ENCODE peak calls at places on chromosomes 2 and 18, in eight cellular contexts. Q, O, F, X, R, L, G and U are unnamed samples.

GRCh38 chr2:159873136-159873728 is 75.2 kb upstream of the CD302 start:
- DNase-seq in Q (no peak), O (peak), F (no peak), X (no peak), R (no peak), L (no peak), G (no peak), U (no peak)

GRCh38 chr2:209977386-209978239 is 24.8 kb upstream of the RPE start:
- DNase-seq in Q (no peak), O (no peak), F (peak), X (no peak), R (peak), L (peak), G (no peak), U (no peak)

GRCh38 chr2:66495788-66496640 is 61.1 kb downstream of the MEIS1 start:
- DNase-seq in Q (no peak), O (no peak), F (peak), X (peak), R (peak), L (no peak), G (peak), U (peak)

GRCh38 chr2:185687967-185688366 is 50.6 kb upstream of the FSIP2 start:
- DNase-seq in Q (no peak), O (no peak), F (no peak), X (no peak), R (no peak), L (no peak), G (no peak), U (no peak)

GRCh38 chr2:216842634-216843033 is 17.2 kb downstream of the TNP1 start:
- DNase-seq in Q (no peak), O (no peak), F (no peak), X (no peak), R (no peak), L (no peak), G (no peak), U (no peak)

GRCh38 chr2:203787954-203788353 is 79.6 kb upstream of the CTLA4 start:
- DNase-seq in Q (no peak), O (no peak), F (no peak), X (no peak), R (no peak), L (no peak), G (no peak), U (no peak)

GRCh38 chr18:63236990-63237389 is 82.6 kb downstream of the BCL2 start:
- DNase-seq in Q (peak), O (peak), F (no peak), X (no peak), R (no peak), L (no peak), G (no peak), U (no peak)

GRCh38 chr2:214006601-214007000 is 404.3 kb upstream of the VWC2L start:
- DNase-seq in Q (no peak), O (no peak), F (no peak), X (no peak), R (no peak), L (no peak), G (no peak), U (no peak)

GRCh38 chr18:69790649-69791048 is 157.0 kb downstream of the CD226 start:
- DNase-seq in Q (no peak), O (no peak), F (no peak), X (no peak), R (no peak), L (no peak), G (no peak), U (no peak)

GRCh38 chr2:16114836-16115235 is 174.5 kb downstream of the MYCN start:
- DNase-seq in Q (no peak), O (no peak), F (no peak), X (peak), R (no peak), L (no peak), G (no peak), U (no peak)

GRCh38 chr2:62287895-62288589 is 92.1 kb downstream of the B3GNT2 start:
- DNase-seq in Q (peak), O (peak), F (peak), X (peak), R (peak), L (peak), G (no peak), U (no peak)

GRCh38 chr2:86622409-86622877 is 1.2 kb downstream of the RNF103 start:
- DNase-seq in Q (peak), O (peak), F (no peak), X (peak), R (peak), L (no peak), G (no peak), U (peak)

GRCh38 chr2:186059096-186059495 is 320.5 kb downstream of the FSIP2 start:
- DNase-seq in Q (no peak), O (no peak), F (no peak), X (no peak), R (no peak), L (no peak), G (no peak), U (no peak)

GRCh38 chr2:26485725-26486418 is 7.9 kb upstream of the OTOF start:
- DNase-seq in Q (no peak), O (no peak), F (no peak), X (no peak), R (no peak), L (no peak), G (no peak), U (no peak)

GRCh38 chr2:99573624-99574251 is 83.9 kb upstream of the REV1 start:
- DNase-seq in Q (no peak), O (no peak), F (no peak), X (no peak), R (no peak), L (no peak), G (no peak), U (no peak)

GRCh38 chr2:240840435-240841060 is 20.5 kb upstream of the KIF1A start:
- DNase-seq in Q (no peak), O (peak), F (peak), X (peak), R (peak), L (peak), G (no peak), U (no peak)

GRCh38 chr2:19685713-19686112 is 216.1 kb downstream of the TTC32 start:
- DNase-seq in Q (no peak), O (no peak), F (no peak), X (no peak), R (peak), L (no peak), G (no peak), U (peak)

GRCh38 chr2:48943436-48943835 is 187.9 kb upstream of the LHCGR start:
- DNase-seq in Q (no peak), O (no peak), F (no peak), X (no peak), R (peak), L (no peak), G (no peak), U (no peak)

DNA sequence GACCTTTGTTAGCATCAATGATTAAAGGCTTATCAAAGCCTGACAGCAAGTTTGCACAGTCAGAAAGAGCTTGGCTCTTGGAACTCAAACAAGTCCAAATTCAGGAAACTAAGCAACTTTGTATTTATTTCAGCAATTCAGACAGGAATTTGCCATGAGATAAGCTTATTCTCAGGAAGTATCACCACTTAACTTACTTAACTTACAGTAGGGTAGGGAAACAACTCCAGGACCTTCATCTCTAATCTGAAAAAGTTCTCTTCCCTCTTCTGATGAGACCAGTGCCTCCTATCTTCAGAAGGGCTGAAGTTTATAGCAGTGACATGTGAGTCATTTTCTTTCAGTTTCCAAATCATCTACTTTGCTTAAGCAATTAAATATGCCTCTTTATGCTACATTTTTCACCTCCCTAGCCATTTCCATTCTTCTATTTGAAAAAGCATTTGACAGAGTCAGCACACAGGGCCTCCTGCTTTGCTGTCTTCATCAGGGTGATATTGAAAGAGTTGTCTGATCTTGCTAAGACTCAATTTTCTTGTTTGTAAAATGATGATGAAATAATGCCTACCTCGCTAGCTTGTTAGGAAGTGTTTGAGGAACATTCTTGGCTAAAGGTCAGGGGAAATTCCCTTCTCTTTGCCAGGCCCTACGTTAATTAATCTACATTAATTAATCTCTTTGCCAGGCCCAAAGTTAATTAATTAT is 389.4 kb downstream of the RND3 start:
- DNase-seq in Q (no peak), O (no peak), F (no peak), X (no peak), R (peak), L (no peak), G (no peak), U (no peak)
- TF ChIP-seq CTCF in Q (no peak), O (no peak), F (peak), X (no peak), R (peak), L (no peak), G (peak), U (peak)

DNA sequence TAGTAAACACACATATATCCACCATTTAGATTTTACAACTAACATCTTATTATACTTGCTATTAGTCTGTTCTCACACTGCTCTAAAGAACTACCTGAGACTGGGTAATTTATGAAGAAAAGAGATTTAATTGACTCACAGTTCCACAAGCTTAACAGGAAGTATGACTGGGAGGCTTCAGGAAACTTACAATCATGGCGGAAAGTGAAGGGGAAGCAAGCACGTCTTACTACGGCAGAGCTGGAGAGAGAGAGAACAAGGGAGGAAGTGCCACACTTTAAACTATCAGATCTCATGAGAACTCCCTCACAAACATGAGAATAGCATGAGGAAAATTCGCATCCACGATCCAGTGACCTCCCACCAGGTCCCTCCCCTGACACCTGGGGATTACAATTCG is 240.7 kb downstream of the CAMKMT start:
- DNase-seq in Q (no peak), O (no peak), F (no peak), X (no peak), R (no peak), L (no peak), G (no peak), U (no peak)
- TF ChIP-seq CTCF in Q (no peak), O (no peak), F (no peak), X (no peak), R (no peak), L (no peak), G (no peak), U (no peak)

GRCh38 chr2:51424418-51424817 is 392.5 kb upstream of the NRXN1 start:
- DNase-seq in Q (no peak), O (no peak), F (no peak), X (no peak), R (no peak), L (no peak), G (no peak), U (no peak)
- TF ChIP-seq CTCF in Q (no peak), O (no peak), F (no peak), X (no peak), R (no peak), L (no peak), G (no peak), U (no peak)

GRCh38 chr18:7224198-7224597 is 6.7 kb upstream of the LRRC30 start:
- DNase-seq in Q (no peak), O (no peak), F (no peak), X (no peak), R (no peak), L (no peak), G (no peak), U (no peak)

GRCh38 chr18:7221424-7222155 is 9.3 kb upstream of the LRRC30 start:
- DNase-seq in Q (no peak), O (peak), F (peak), X (no peak), R (peak), L (no peak), G (peak), U (no peak)
- TF ChIP-seq CTCF in Q (peak), O (peak), F (peak), X (peak), R (peak), L (peak), G (peak), U (no peak)

DNA sequence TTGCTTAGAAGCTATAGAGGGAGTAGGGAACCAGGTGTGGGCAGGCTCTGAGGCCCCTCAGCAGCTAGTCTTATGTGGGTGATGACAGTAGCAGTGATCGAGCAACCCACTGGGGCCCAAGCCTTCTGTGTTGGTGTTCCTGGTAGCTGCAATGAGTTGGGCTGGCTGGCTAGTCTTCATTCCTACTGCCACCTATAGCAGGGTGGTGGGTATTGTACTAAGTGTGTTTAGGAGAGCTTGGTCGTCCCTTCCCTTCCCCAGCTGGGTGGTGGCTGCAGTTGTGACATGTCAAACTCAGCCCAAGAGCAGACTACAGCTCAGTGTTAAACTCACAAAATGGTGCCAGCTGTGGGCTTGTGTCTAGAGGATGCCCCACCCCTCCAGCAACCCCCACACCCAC is 486.1 kb upstream of the UBE2E3 start:
- DNase-seq in Q (no peak), O (no peak), F (no peak), X (no peak), R (no peak), L (no peak), G (no peak), U (no peak)
- TF ChIP-seq CTCF in Q (no peak), O (no peak), F (no peak), X (no peak), R (no peak), L (no peak), G (no peak), U (no peak)

GRCh38 chr2:42314892-42315468 is 46.0 kb downstream of the COX7A2L start:
- DNase-seq in Q (no peak), O (peak), F (peak), X (no peak), R (peak), L (no peak), G (peak), U (no peak)
- TF ChIP-seq CTCF in Q (no peak), O (no peak), F (no peak), X (no peak), R (no peak), L (no peak), G (no peak), U (no peak)

GRCh38 chr18:59005266-59005665 is 134.4 kb upstream of the SEC11C start:
- DNase-seq in Q (no peak), O (no peak), F (no peak), X (no peak), R (peak), L (no peak), G (peak), U (peak)

GRCh38 chr18:59008302-59008974 is 131.2 kb upstream of the SEC11C start:
- DNase-seq in Q (no peak), O (no peak), F (peak), X (no peak), R (peak), L (no peak), G (no peak), U (no peak)

GRCh38 chr18:59009846-59010245 is 129.8 kb upstream of the SEC11C start:
- DNase-seq in Q (no peak), O (no peak), F (no peak), X (no peak), R (no peak), L (no peak), G (no peak), U (no peak)

GRCh38 chr18:59002974-59003594 is 136.6 kb upstream of the SEC11C start:
- DNase-seq in Q (no peak), O (no peak), F (no peak), X (no peak), R (no peak), L (no peak), G (no peak), U (no peak)

DNA sequence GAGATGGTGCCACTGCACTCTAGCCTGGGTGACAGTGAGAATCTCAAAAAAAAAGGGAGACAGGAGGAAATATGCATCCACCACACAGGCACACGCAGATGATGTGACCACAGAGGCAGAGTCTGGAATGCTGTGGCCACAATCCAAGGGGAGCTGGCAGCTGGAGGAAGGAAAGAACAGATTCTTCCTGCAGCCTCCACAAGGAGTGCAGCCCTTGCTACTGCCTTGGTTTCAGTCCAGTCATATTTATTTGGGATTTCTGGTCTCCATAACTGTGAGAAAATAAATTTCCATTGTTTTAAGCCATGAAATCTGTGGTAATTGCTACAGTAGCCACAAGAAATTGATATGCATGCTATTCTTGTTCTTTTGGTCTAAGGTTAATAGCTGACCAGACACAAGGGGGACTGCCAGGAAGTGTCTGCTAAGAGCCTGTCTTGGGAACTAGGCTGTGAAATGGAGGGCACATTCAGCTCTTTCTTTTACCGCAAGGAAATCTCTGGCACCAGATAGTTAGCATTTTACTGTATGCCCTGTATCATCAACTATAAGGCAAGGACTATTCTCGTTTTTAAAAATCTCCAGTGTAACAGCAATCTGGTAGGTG is 133.1 kb upstream of the SEC11C start:
- DNase-seq in Q (no peak), O (no peak), F (no peak), X (no peak), R (peak), L (no peak), G (no peak), U (no peak)
- TF ChIP-seq CTCF in Q (no peak), O (no peak), F (no peak), X (no peak), R (peak), L (no peak), G (no peak), U (no peak)